ENCODE peak calls at places on chromosomes 7 and 10, in four cellular contexts. One of them, this sample, is unnamed. For H3K4me1, the result is how much of the 10 kb centered on the place peaks cover.

GRCh38 chr10:73517166-73517888 is 21.5 kb upstream of the PPP3CB start:
- DNase-seq in fibroblast of lung: no peak
- DNase-seq in stomach: no peak
- DNase-seq in spleen: no peak
- DNase-seq in this sample: no peak

GRCh38 chr7:157506268-157506667 is 169.5 kb downstream of the DNAJB6 start:
- DNase-seq in stomach: peak
- DNase-seq in fibroblast of lung: no peak
- DNase-seq in spleen: no peak
- DNase-seq in this sample: no peak

GRCh38 chr7:40162516-40162915 is 27.7 kb downstream of the SUGCT start:
- DNase-seq in stomach: no peak
- DNase-seq in spleen: no peak
- DNase-seq in fibroblast of lung: no peak
- DNase-seq in this sample: no peak

GRCh38 chr10:114319406-114320248 is 80.6 kb downstream of the VWA2 start:
- DNase-seq in spleen: peak
- DNase-seq in fibroblast of lung: no peak
- DNase-seq in stomach: no peak
- DNase-seq in this sample: no peak

GRCh38 chr7:125727215-125727614 is 797.6 kb upstream of the POT1 start:
- DNase-seq in stomach: no peak
- DNase-seq in spleen: no peak
- DNase-seq in fibroblast of lung: no peak
- DNase-seq in this sample: no peak

GRCh38 chr10:32417906-32418547 is 27.9 kb upstream of the CCDC7 start:
- DNase-seq in stomach: no peak
- DNase-seq in spleen: no peak
- DNase-seq in fibroblast of lung: peak
- DNase-seq in this sample: no peak

GRCh38 chr7:155806096-155806871 is 6.0 kb downstream of the SHH start:
- DNase-seq in stomach: no peak
- DNase-seq in spleen: peak
- DNase-seq in fibroblast of lung: no peak
- DNase-seq in this sample: no peak

GRCh38 chr7:157618823-157619606 is 282.2 kb downstream of the DNAJB6 start:
- DNase-seq in spleen: no peak
- DNase-seq in stomach: no peak
- DNase-seq in fibroblast of lung: no peak
- DNase-seq in this sample: no peak

GRCh38 chr7:135320277-135320676 is 86.6 kb downstream of the STRA8 start:
- DNase-seq in spleen: no peak
- DNase-seq in stomach: peak
- DNase-seq in fibroblast of lung: peak
- DNase-seq in this sample: no peak

GRCh38 chr10:86391986-86392722 is 25.6 kb upstream of the GRID1 start:
- DNase-seq in fibroblast of lung: no peak
- DNase-seq in stomach: no peak
- DNase-seq in spleen: no peak
- DNase-seq in this sample: peak

GRCh38 chr7:91683823-91684222 is 196.7 kb downstream of the MTERF1 start:
- DNase-seq in stomach: no peak
- DNase-seq in fibroblast of lung: peak
- DNase-seq in spleen: no peak
- DNase-seq in this sample: no peak

GRCh38 chr7:78039791-78040776 is 241.5 kb downstream of the PHTF2 start:
- DNase-seq in spleen: peak
- DNase-seq in stomach: peak
- DNase-seq in fibroblast of lung: peak
- DNase-seq in this sample: peak

GRCh38 chr7:90119178-90119971 is 34.9 kb upstream of the STEAP1 start:
- DNase-seq in stomach: no peak
- DNase-seq in fibroblast of lung: peak
- DNase-seq in spleen: peak
- DNase-seq in this sample: no peak

GRCh38 chr7:41979834-41980307 is 257.1 kb downstream of the GLI3 start:
- DNase-seq in stomach: no peak
- DNase-seq in spleen: no peak
- DNase-seq in fibroblast of lung: peak
- DNase-seq in this sample: peak

GRCh38 chr10:86599041-86599440 is 55.3 kb upstream of the OPN4 start:
- DNase-seq in fibroblast of lung: no peak
- DNase-seq in spleen: no peak
- DNase-seq in stomach: no peak
- DNase-seq in this sample: no peak

GRCh38 chr10:83677795-83678194 is 461.5 kb upstream of the GHITM start:
- DNase-seq in stomach: no peak
- DNase-seq in fibroblast of lung: no peak
- DNase-seq in spleen: no peak
- DNase-seq in this sample: no peak

GRCh38 chr10:51950371-51950995 is 251.1 kb upstream of the CSTF2T start:
- DNase-seq in spleen: no peak
- DNase-seq in fibroblast of lung: no peak
- DNase-seq in stomach: no peak
- DNase-seq in this sample: no peak

GRCh38 chr10:74103560-74104248 is 46.9 kb downstream of the AP3M1 start:
- DNase-seq in fibroblast of lung: peak
- DNase-seq in stomach: no peak
- DNase-seq in spleen: no peak
- DNase-seq in this sample: peak

GRCh38 chr10:121736315-121737002 is 138.2 kb upstream of the FGFR2 start:
- DNase-seq in stomach: no peak
- DNase-seq in spleen: no peak
- DNase-seq in fibroblast of lung: no peak
- DNase-seq in this sample: no peak

GRCh38 chr7:43761919-43762318 is 3.4 kb downstream of the BLVRA start:
- DNase-seq in fibroblast of lung: peak
- DNase-seq in stomach: no peak
- DNase-seq in spleen: no peak
- DNase-seq in this sample: no peak

GRCh38 chr7:27586825-27587224 is 75.9 kb downstream of the HIBADH start:
- DNase-seq in stomach: no peak
- DNase-seq in fibroblast of lung: no peak
- DNase-seq in spleen: peak
- DNase-seq in this sample: peak

GRCh38 chr7:130350945-130351663 is 6.5 kb downstream of the CPA5 start:
- DNase-seq in fibroblast of lung: peak
- DNase-seq in stomach: no peak
- DNase-seq in spleen: peak
- DNase-seq in this sample: no peak

GRCh38 chr7:112160130-112160770 is 45.9 kb downstream of the DOCK4 start:
- DNase-seq in spleen: no peak
- DNase-seq in fibroblast of lung: peak
- DNase-seq in stomach: no peak
- DNase-seq in this sample: no peak

GRCh38 chr10:124205432-124205831 is 112.0 kb upstream of the CHST15 start:
- DNase-seq in stomach: no peak
- DNase-seq in spleen: no peak
- DNase-seq in fibroblast of lung: no peak
- DNase-seq in this sample: no peak

GRCh38 chr10:98332623-98333269 is 64.8 kb upstream of the LOXL4 start:
- DNase-seq in spleen: peak
- DNase-seq in fibroblast of lung: peak
- DNase-seq in stomach: no peak
- DNase-seq in this sample: no peak

GRCh38 chr7:127654404-127655392 is 2.7 kb downstream of the SND1 start:
- DNase-seq in stomach: no peak
- DNase-seq in fibroblast of lung: peak
- DNase-seq in spleen: no peak
- DNase-seq in this sample: peak
- H3K4me3 ChIP-seq in stomach: no peak
- H3K4me3 ChIP-seq in fibroblast of lung: peak
- H3K4me3 ChIP-seq in spleen: no peak
- H3K4me3 ChIP-seq in this sample: peak

GRCh38 chr7:885893-886625 is 9.7 kb downstream of the GET4 start:
- DNase-seq in stomach: no peak
- DNase-seq in spleen: peak
- DNase-seq in fibroblast of lung: no peak
- DNase-seq in this sample: no peak

GRCh38 chr7:884191-885003 is 8.0 kb downstream of the GET4 start:
- DNase-seq in fibroblast of lung: no peak
- DNase-seq in stomach: peak
- DNase-seq in spleen: peak
- DNase-seq in this sample: no peak

GRCh38 chr7:886626-887487 is 10.5 kb downstream of the GET4 start:
- DNase-seq in fibroblast of lung: no peak
- DNase-seq in spleen: peak
- DNase-seq in stomach: no peak
- DNase-seq in this sample: no peak

GRCh38 chr7:883029-884021 is 7.0 kb downstream of the GET4 start:
- DNase-seq in fibroblast of lung: no peak
- DNase-seq in spleen: peak
- DNase-seq in stomach: no peak
- DNase-seq in this sample: no peak

DNA sequence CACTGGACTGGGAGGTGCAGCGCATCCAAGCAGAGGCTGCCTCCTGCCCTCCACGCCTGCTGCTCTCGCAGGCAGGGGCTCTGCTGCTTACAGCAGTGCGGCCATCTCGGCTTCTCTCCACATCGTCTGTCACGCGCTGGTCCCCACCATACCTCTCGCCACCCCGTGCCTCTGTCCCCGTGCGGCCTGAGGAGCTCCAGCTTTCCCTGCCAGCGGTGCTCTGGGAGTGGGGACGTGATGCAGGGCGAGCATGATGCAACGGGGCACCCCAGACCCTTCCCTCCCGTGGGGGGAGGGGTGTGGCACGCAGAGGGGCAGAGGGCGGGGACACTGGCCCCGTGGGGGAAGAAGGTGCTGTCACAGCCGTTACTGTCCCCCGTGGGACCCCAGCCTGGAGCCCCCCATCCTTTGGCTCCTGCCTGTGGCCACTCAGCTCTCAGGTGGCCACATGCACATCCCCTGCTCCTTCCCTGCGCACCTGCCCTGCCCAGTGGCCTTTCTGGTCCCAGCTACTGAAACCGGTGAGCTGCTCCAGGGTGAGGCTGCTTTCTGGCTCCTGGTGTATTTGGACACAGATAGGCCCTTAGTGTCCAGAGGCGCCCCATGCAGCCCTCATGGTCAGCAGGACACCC is 9.0 kb downstream of the GET4 start:
- DNase-seq in stomach: no peak
- DNase-seq in spleen: peak
- DNase-seq in fibroblast of lung: no peak
- DNase-seq in this sample: no peak
- H3K4me1 ChIP-seq in stomach: under half
- H3K4me1 ChIP-seq in spleen: under half
- H3K4me1 ChIP-seq in fibroblast of lung: under half
- H3K4me1 ChIP-seq in this sample: under half

GRCh38 chr7:116674508-116675173 is 2.6 kb downstream of the MET start:
- DNase-seq in spleen: no peak
- DNase-seq in fibroblast of lung: no peak
- DNase-seq in stomach: no peak
- DNase-seq in this sample: no peak
- TF ChIP-seq CTCF in spleen: no peak
- TF ChIP-seq CTCF in fibroblast of lung: no peak
- TF ChIP-seq CTCF in stomach: no peak
- TF ChIP-seq CTCF in this sample: no peak

GRCh38 chr10:70175516-70175915 is 5.2 kb upstream of the SAR1A start:
- DNase-seq in spleen: no peak
- DNase-seq in stomach: no peak
- DNase-seq in fibroblast of lung: no peak
- DNase-seq in this sample: no peak

GRCh38 chr10:70176441-70176840 is 6.1 kb upstream of the SAR1A start:
- DNase-seq in spleen: no peak
- DNase-seq in stomach: no peak
- DNase-seq in fibroblast of lung: no peak
- DNase-seq in this sample: no peak

GRCh38 chr10:70169661-70170364 is 501 bp downstream of the SAR1A start:
- DNase-seq in spleen: no peak
- DNase-seq in stomach: peak
- DNase-seq in fibroblast of lung: peak
- DNase-seq in this sample: peak

GRCh38 chr10:70178139-70178725 is 7.9 kb upstream of the SAR1A start:
- DNase-seq in stomach: no peak
- DNase-seq in fibroblast of lung: no peak
- DNase-seq in spleen: no peak
- DNase-seq in this sample: no peak

DNA sequence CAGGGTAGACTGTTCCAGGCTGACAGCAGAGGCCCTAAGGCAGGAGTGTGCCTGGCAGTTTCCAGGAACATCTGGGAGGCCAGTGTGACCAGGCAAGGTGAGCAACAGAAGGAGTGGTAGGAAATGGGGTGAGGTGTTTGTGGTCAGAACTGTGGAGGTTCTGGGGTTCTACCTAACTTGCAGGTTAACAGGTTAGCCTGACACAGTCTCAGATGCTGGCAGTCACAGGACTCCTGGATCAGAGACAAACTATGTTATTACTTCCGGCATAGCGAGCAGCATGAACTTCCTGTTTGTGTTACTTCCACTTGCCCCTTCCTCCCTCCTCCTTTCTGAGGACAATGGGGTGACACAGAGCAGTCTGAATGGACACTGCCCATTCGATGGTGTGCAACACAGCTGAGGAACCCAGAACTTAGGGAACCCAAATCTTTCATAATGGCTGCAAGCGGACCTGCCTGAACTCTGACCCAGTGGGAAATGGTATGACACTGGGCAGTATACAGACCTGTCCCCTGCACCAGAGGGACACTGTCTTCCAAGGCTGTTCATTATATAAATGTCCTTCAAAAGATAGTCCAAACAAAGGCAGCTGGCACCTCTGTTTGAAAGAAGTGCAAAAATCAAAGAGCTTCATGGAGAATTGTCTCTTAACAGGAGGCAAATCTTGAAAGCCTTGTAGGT is 3.9 kb upstream of the SAR1A start:
- DNase-seq in stomach: no peak
- DNase-seq in spleen: no peak
- DNase-seq in fibroblast of lung: no peak
- DNase-seq in this sample: peak
- H3K4me3 ChIP-seq in stomach: no peak
- H3K4me3 ChIP-seq in spleen: no peak
- H3K4me3 ChIP-seq in fibroblast of lung: no peak
- H3K4me3 ChIP-seq in this sample: peak

DNA sequence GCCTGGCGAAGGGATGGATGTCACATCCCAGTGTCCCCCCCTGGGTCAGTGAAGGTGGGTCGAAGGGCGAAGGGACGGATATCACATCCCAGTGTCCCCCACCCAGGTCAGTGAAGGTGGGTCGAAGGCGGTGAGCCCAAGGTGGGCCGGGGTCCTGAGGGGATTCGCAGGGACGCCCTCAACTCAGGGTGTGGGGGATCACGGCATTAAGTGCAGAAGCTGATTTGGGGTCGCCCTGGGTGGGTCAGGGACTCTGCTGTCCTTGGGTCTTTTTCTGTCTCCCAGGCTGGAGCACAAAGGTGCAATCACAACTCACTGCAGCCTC is 21.9 kb downstream of the ADAP1 start:
- DNase-seq in fibroblast of lung: no peak
- DNase-seq in stomach: no peak
- DNase-seq in spleen: no peak
- DNase-seq in this sample: no peak
- H3K4me1 ChIP-seq in fibroblast of lung: under half
- H3K4me1 ChIP-seq in stomach: under half
- H3K4me1 ChIP-seq in spleen: under half
- H3K4me1 ChIP-seq in this sample: under half